ENCODE peak calls at places on chromosome 21, in five cellular contexts. One of them, this sample, is unnamed.
A peak's percentile ranks its signal among the peaks of the same experiment; 100 is the strongest.

GRCh38 chr21:46212721-46213484 is 15.7 kb downstream of the LSS start:
- DNase-seq in heart right ventricle: no peak
- DNase-seq in NCI-H2081 treated with DMSO at 0.1 percent for 48 hours: no peak
- DNase-seq in stimulated activated CD4-positive, alpha-beta T cell treated with anti-CD3 and anti-CD28 coated beads, Interleukin-2, amount 100 ng/mL, for 48 hours: no peak
- DNase-seq in AML-193: no peak
- DNase-seq in this sample: peak; percentile 22

GRCh38 chr21:45413922-45414321 is 9.0 kb downstream of the COL18A1 start:
- DNase-seq in stimulated activated CD4-positive, alpha-beta T cell treated with anti-CD3 and anti-CD28 coated beads, Interleukin-2, amount 100 ng/mL, for 48 hours: no peak
- DNase-seq in AML-193: no peak
- DNase-seq in heart right ventricle: no peak
- DNase-seq in NCI-H2081 treated with DMSO at 0.1 percent for 48 hours: no peak
- DNase-seq in this sample: no peak

GRCh38 chr21:28337319-28337718 is 655.4 kb downstream of the LTN1 start:
- DNase-seq in AML-193: no peak
- DNase-seq in NCI-H2081 treated with DMSO at 0.1 percent for 48 hours: no peak
- DNase-seq in stimulated activated CD4-positive, alpha-beta T cell treated with anti-CD3 and anti-CD28 coated beads, Interleukin-2, amount 100 ng/mL, for 48 hours: no peak
- DNase-seq in heart right ventricle: no peak
- DNase-seq in this sample: no peak

GRCh38 chr21:38664821-38665220 is 140.9 kb upstream of the ETS2 start:
- DNase-seq in heart right ventricle: no peak
- DNase-seq in AML-193: no peak
- DNase-seq in NCI-H2081 treated with DMSO at 0.1 percent for 48 hours: no peak
- DNase-seq in stimulated activated CD4-positive, alpha-beta T cell treated with anti-CD3 and anti-CD28 coated beads, Interleukin-2, amount 100 ng/mL, for 48 hours: no peak
- DNase-seq in this sample: no peak

GRCh38 chr21:25881524-25882376 is 147.0 kb downstream of the GABPA start:
- DNase-seq in NCI-H2081 treated with DMSO at 0.1 percent for 48 hours: no peak
- DNase-seq in heart right ventricle: peak; percentile 65
- DNase-seq in stimulated activated CD4-positive, alpha-beta T cell treated with anti-CD3 and anti-CD28 coated beads, Interleukin-2, amount 100 ng/mL, for 48 hours: peak; percentile 61
- DNase-seq in AML-193: peak; percentile 27
- DNase-seq in this sample: peak; percentile 60

GRCh38 chr21:31316488-31317169 is 27.4 kb downstream of the TIAM1 start:
- DNase-seq in NCI-H2081 treated with DMSO at 0.1 percent for 48 hours: no peak
- DNase-seq in stimulated activated CD4-positive, alpha-beta T cell treated with anti-CD3 and anti-CD28 coated beads, Interleukin-2, amount 100 ng/mL, for 48 hours: no peak
- DNase-seq in AML-193: no peak
- DNase-seq in heart right ventricle: no peak
- DNase-seq in this sample: no peak

GRCh38 chr21:35575280-35575915 is 484.9 kb downstream of the SETD4 start:
- DNase-seq in AML-193: no peak
- DNase-seq in heart right ventricle: no peak
- DNase-seq in stimulated activated CD4-positive, alpha-beta T cell treated with anti-CD3 and anti-CD28 coated beads, Interleukin-2, amount 100 ng/mL, for 48 hours: no peak
- DNase-seq in NCI-H2081 treated with DMSO at 0.1 percent for 48 hours: no peak
- DNase-seq in this sample: no peak

GRCh38 chr21:42614811-42615342 is 38.5 kb upstream of the PDE9A start:
- DNase-seq in stimulated activated CD4-positive, alpha-beta T cell treated with anti-CD3 and anti-CD28 coated beads, Interleukin-2, amount 100 ng/mL, for 48 hours: peak; percentile 33
- DNase-seq in heart right ventricle: no peak
- DNase-seq in AML-193: peak; percentile 4
- DNase-seq in NCI-H2081 treated with DMSO at 0.1 percent for 48 hours: no peak
- DNase-seq in this sample: no peak

GRCh38 chr21:37463083-37463780 is 96.7 kb downstream of the DYRK1A start:
- DNase-seq in stimulated activated CD4-positive, alpha-beta T cell treated with anti-CD3 and anti-CD28 coated beads, Interleukin-2, amount 100 ng/mL, for 48 hours: no peak
- DNase-seq in AML-193: peak; percentile 64
- DNase-seq in NCI-H2081 treated with DMSO at 0.1 percent for 48 hours: no peak
- DNase-seq in heart right ventricle: no peak
- DNase-seq in this sample: no peak

GRCh38 chr21:34020005-34020847 is 53.2 kb upstream of the MRPS6 start:
- DNase-seq in NCI-H2081 treated with DMSO at 0.1 percent for 48 hours: no peak
- DNase-seq in AML-193: peak; percentile 47
- DNase-seq in stimulated activated CD4-positive, alpha-beta T cell treated with anti-CD3 and anti-CD28 coated beads, Interleukin-2, amount 100 ng/mL, for 48 hours: no peak
- DNase-seq in heart right ventricle: no peak
- DNase-seq in this sample: no peak

GRCh38 chr21:45074818-45075605 is 632 bp downstream of the ADARB1 start:
- DNase-seq in AML-193: no peak
- DNase-seq in NCI-H2081 treated with DMSO at 0.1 percent for 48 hours: no peak
- DNase-seq in stimulated activated CD4-positive, alpha-beta T cell treated with anti-CD3 and anti-CD28 coated beads, Interleukin-2, amount 100 ng/mL, for 48 hours: no peak
- DNase-seq in heart right ventricle: no peak
- DNase-seq in this sample: no peak

GRCh38 chr21:45555251-45555556 is 13.0 kb upstream of the SLC19A1 start:
- DNase-seq in stimulated activated CD4-positive, alpha-beta T cell treated with anti-CD3 and anti-CD28 coated beads, Interleukin-2, amount 100 ng/mL, for 48 hours: no peak
- DNase-seq in NCI-H2081 treated with DMSO at 0.1 percent for 48 hours: no peak
- DNase-seq in AML-193: no peak
- DNase-seq in heart right ventricle: no peak
- DNase-seq in this sample: no peak

GRCh38 chr21:26809745-26810144 is 35.5 kb downstream of the ADAMTS1 start:
- DNase-seq in AML-193: no peak
- DNase-seq in stimulated activated CD4-positive, alpha-beta T cell treated with anti-CD3 and anti-CD28 coated beads, Interleukin-2, amount 100 ng/mL, for 48 hours: no peak
- DNase-seq in NCI-H2081 treated with DMSO at 0.1 percent for 48 hours: no peak
- DNase-seq in heart right ventricle: no peak
- DNase-seq in this sample: no peak

GRCh38 chr21:25375675-25376074 is 231.6 kb downstream of the MRPL39 start:
- DNase-seq in AML-193: no peak
- DNase-seq in stimulated activated CD4-positive, alpha-beta T cell treated with anti-CD3 and anti-CD28 coated beads, Interleukin-2, amount 100 ng/mL, for 48 hours: no peak
- DNase-seq in heart right ventricle: no peak
- DNase-seq in NCI-H2081 treated with DMSO at 0.1 percent for 48 hours: no peak
- DNase-seq in this sample: no peak

GRCh38 chr21:43890042-43890441 is 25.0 kb downstream of the AGPAT3 start:
- DNase-seq in heart right ventricle: no peak
- DNase-seq in stimulated activated CD4-positive, alpha-beta T cell treated with anti-CD3 and anti-CD28 coated beads, Interleukin-2, amount 100 ng/mL, for 48 hours: no peak
- DNase-seq in AML-193: no peak
- DNase-seq in NCI-H2081 treated with DMSO at 0.1 percent for 48 hours: no peak
- DNase-seq in this sample: no peak

GRCh38 chr21:34640858-34641257 is 25.9 kb upstream of the RCAN1 start:
- DNase-seq in NCI-H2081 treated with DMSO at 0.1 percent for 48 hours: no peak
- DNase-seq in stimulated activated CD4-positive, alpha-beta T cell treated with anti-CD3 and anti-CD28 coated beads, Interleukin-2, amount 100 ng/mL, for 48 hours: peak; percentile 12
- DNase-seq in AML-193: no peak
- DNase-seq in heart right ventricle: no peak
- DNase-seq in this sample: no peak

GRCh38 chr21:46458315-46459023 is at the start of gene DIP2A:
- DNase-seq in heart right ventricle: peak; percentile 95
- DNase-seq in NCI-H2081 treated with DMSO at 0.1 percent for 48 hours: peak; percentile 78
- DNase-seq in stimulated activated CD4-positive, alpha-beta T cell treated with anti-CD3 and anti-CD28 coated beads, Interleukin-2, amount 100 ng/mL, for 48 hours: peak; percentile 89
- DNase-seq in AML-193: peak; percentile 89
- DNase-seq in this sample: peak; percentile 95

GRCh38 chr21:34579411-34579810 is 35.5 kb downstream of the RCAN1 start:
- DNase-seq in AML-193: no peak
- DNase-seq in NCI-H2081 treated with DMSO at 0.1 percent for 48 hours: no peak
- DNase-seq in stimulated activated CD4-positive, alpha-beta T cell treated with anti-CD3 and anti-CD28 coated beads, Interleukin-2, amount 100 ng/mL, for 48 hours: no peak
- DNase-seq in heart right ventricle: no peak
- DNase-seq in this sample: no peak

GRCh38 chr21:34965200-34966174 is 83.6 kb downstream of the RUNX1 start:
- DNase-seq in stimulated activated CD4-positive, alpha-beta T cell treated with anti-CD3 and anti-CD28 coated beads, Interleukin-2, amount 100 ng/mL, for 48 hours: no peak
- DNase-seq in AML-193: no peak
- DNase-seq in NCI-H2081 treated with DMSO at 0.1 percent for 48 hours: no peak
- DNase-seq in heart right ventricle: no peak
- DNase-seq in this sample: peak; percentile 57

GRCh38 chr21:24375201-24375600 is 1232.1 kb downstream of the MRPL39 start:
- DNase-seq in AML-193: no peak
- DNase-seq in stimulated activated CD4-positive, alpha-beta T cell treated with anti-CD3 and anti-CD28 coated beads, Interleukin-2, amount 100 ng/mL, for 48 hours: peak; percentile 23
- DNase-seq in NCI-H2081 treated with DMSO at 0.1 percent for 48 hours: no peak
- DNase-seq in heart right ventricle: no peak
- DNase-seq in this sample: no peak